ENCODE peak calls at places on chromosomes 7 and 10, in four cellular contexts. One of them, this sample, is unnamed. For H3K9me3, the result is how much of the 10 kb centered on the place peaks cover.

GRCh38 chr7:135801877-135802276 is 53.3 kb upstream of the FAM180A start:
- DNase-seq in testis: no peak
- DNase-seq in right lobe of liver: no peak
- DNase-seq in heart left ventricle: no peak
- DNase-seq in this sample: no peak

GRCh38 chr10:110993024-110993693 is 73.8 kb downstream of the SHOC2 start:
- DNase-seq in testis: no peak
- DNase-seq in right lobe of liver: no peak
- DNase-seq in heart left ventricle: no peak
- DNase-seq in this sample: no peak

GRCh38 chr10:78890506-78890905 is 178.3 kb upstream of the ZMIZ1 start:
- DNase-seq in right lobe of liver: no peak
- DNase-seq in heart left ventricle: no peak
- DNase-seq in testis: no peak
- DNase-seq in this sample: no peak

GRCh38 chr7:151900591-151901312 is 23.8 kb upstream of the PRKAG2 start:
- DNase-seq in right lobe of liver: no peak
- DNase-seq in heart left ventricle: no peak
- DNase-seq in testis: no peak
- DNase-seq in this sample: no peak

GRCh38 chr7:1124164-1124563 is 35.8 kb downstream of the ZFAND2A start:
- DNase-seq in heart left ventricle: no peak
- DNase-seq in right lobe of liver: no peak
- DNase-seq in testis: no peak
- DNase-seq in this sample: no peak

GRCh38 chr7:116653204-116653603 is 18.8 kb upstream of the MET start:
- DNase-seq in right lobe of liver: no peak
- DNase-seq in heart left ventricle: no peak
- DNase-seq in testis: no peak
- DNase-seq in this sample: no peak

GRCh38 chr10:682931-683447 is 6.5 kb downstream of the DIP2C start:
- DNase-seq in heart left ventricle: no peak
- DNase-seq in right lobe of liver: no peak
- DNase-seq in testis: no peak
- DNase-seq in this sample: no peak

GRCh38 chr10:124172241-124172661 is 78.9 kb upstream of the CHST15 start:
- DNase-seq in right lobe of liver: no peak
- DNase-seq in heart left ventricle: no peak
- DNase-seq in testis: no peak
- DNase-seq in this sample: no peak

GRCh38 chr10:12720217-12720981 is 281.1 kb downstream of the CCDC3 start:
- DNase-seq in right lobe of liver: peak
- DNase-seq in testis: peak
- DNase-seq in heart left ventricle: peak
- DNase-seq in this sample: peak

GRCh38 chr7:70949862-70950261 is 182.1 kb upstream of the GALNT17 start:
- DNase-seq in right lobe of liver: no peak
- DNase-seq in testis: no peak
- DNase-seq in heart left ventricle: no peak
- DNase-seq in this sample: no peak

GRCh38 chr7:125927556-125927955 is 997.9 kb upstream of the POT1 start:
- DNase-seq in testis: no peak
- DNase-seq in heart left ventricle: no peak
- DNase-seq in right lobe of liver: no peak
- DNase-seq in this sample: no peak

GRCh38 chr10:30865141-30865926 is 166.3 kb downstream of the ZNF438 start:
- DNase-seq in heart left ventricle: no peak
- DNase-seq in testis: no peak
- DNase-seq in right lobe of liver: no peak
- DNase-seq in this sample: no peak

GRCh38 chr7:41047789-41048191 is 655.1 kb downstream of the INHBA start:
- DNase-seq in testis: no peak
- DNase-seq in heart left ventricle: peak
- DNase-seq in right lobe of liver: peak
- DNase-seq in this sample: no peak

GRCh38 chr7:121397832-121398231 is 1.7 kb upstream of the FAM3C start:
- DNase-seq in testis: no peak
- DNase-seq in heart left ventricle: no peak
- DNase-seq in right lobe of liver: no peak
- DNase-seq in this sample: no peak

GRCh38 chr7:121397346-121397745 is 1.2 kb upstream of the FAM3C start:
- DNase-seq in heart left ventricle: no peak
- DNase-seq in testis: no peak
- DNase-seq in right lobe of liver: no peak
- DNase-seq in this sample: no peak

GRCh38 chr7:121395494-121395960 is 581 bp downstream of the FAM3C start:
- DNase-seq in right lobe of liver: peak
- DNase-seq in heart left ventricle: no peak
- DNase-seq in testis: peak
- DNase-seq in this sample: no peak

GRCh38 chr7:121394709-121395140 is 1.4 kb downstream of the FAM3C start:
- DNase-seq in testis: no peak
- DNase-seq in right lobe of liver: peak
- DNase-seq in heart left ventricle: no peak
- DNase-seq in this sample: no peak

GRCh38 chr7:121395961-121396757 is at the start of gene FAM3C:
- DNase-seq in right lobe of liver: peak
- DNase-seq in testis: peak
- DNase-seq in heart left ventricle: peak
- DNase-seq in this sample: peak
- TF ChIP-seq POLR2A in right lobe of liver: peak
- TF ChIP-seq POLR2A in testis: peak
- TF ChIP-seq POLR2A in heart left ventricle: no peak
- TF ChIP-seq POLR2A in this sample: peak

GRCh38 chr7:17994079-17994478 is 33.6 kb downstream of the PRPS1L1 start:
- DNase-seq in heart left ventricle: no peak
- DNase-seq in right lobe of liver: no peak
- DNase-seq in testis: no peak
- DNase-seq in this sample: no peak
- H3K9me3 ChIP-seq in heart left ventricle: under half
- H3K9me3 ChIP-seq in right lobe of liver: under half
- H3K9me3 ChIP-seq in testis: under half
- H3K9me3 ChIP-seq in this sample: under half

GRCh38 chr10:4080225-4080624 is 295.2 kb upstream of the KLF6 start:
- DNase-seq in right lobe of liver: no peak
- DNase-seq in heart left ventricle: no peak
- DNase-seq in testis: no peak
- DNase-seq in this sample: no peak
- TF ChIP-seq POLR2A in right lobe of liver: no peak
- TF ChIP-seq POLR2A in heart left ventricle: no peak
- TF ChIP-seq POLR2A in testis: no peak
- TF ChIP-seq POLR2A in this sample: no peak

GRCh38 chr7:158573310-158573709 is 14.3 kb downstream of the PTPRN2 start:
- DNase-seq in right lobe of liver: no peak
- DNase-seq in heart left ventricle: no peak
- DNase-seq in testis: no peak
- DNase-seq in this sample: no peak
- H3K9me3 ChIP-seq in right lobe of liver: under half
- H3K9me3 ChIP-seq in heart left ventricle: under half
- H3K9me3 ChIP-seq in testis: under half
- H3K9me3 ChIP-seq in this sample: under half

GRCh38 chr10:69318997-69319727 is 40.9 kb downstream of the HK1 start:
- DNase-seq in right lobe of liver: peak
- DNase-seq in heart left ventricle: peak
- DNase-seq in testis: peak
- DNase-seq in this sample: peak
- TF ChIP-seq POLR2A in right lobe of liver: peak
- TF ChIP-seq POLR2A in heart left ventricle: no peak
- TF ChIP-seq POLR2A in testis: no peak
- TF ChIP-seq POLR2A in this sample: peak

DNA sequence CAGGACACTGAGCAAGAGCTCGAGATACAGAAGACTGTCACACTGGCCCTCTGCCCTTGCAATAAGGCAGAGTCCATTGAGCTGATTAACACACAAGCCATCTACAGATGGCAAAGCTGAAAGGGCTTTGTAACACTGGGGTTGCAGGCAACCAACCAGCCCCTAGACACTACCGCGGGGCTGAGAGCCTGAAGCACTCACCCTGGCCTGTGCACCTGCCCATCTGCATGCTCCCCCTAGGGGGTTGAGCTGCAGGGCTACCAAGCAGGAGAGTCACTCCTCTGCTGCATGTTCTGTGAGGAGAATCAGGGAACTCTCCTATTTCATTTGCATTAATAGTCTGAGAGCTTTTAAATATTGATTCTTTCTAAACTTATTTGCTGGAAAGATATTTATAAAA is 128.1 kb upstream of the VIPR2 start:
- DNase-seq in testis: no peak
- DNase-seq in heart left ventricle: no peak
- DNase-seq in right lobe of liver: no peak
- DNase-seq in this sample: no peak
- H3K9me3 ChIP-seq in testis: under half
- H3K9me3 ChIP-seq in heart left ventricle: under half
- H3K9me3 ChIP-seq in right lobe of liver: under half
- H3K9me3 ChIP-seq in this sample: under half

GRCh38 chr7:120950539-120951308 is at the start of gene ING3:
- DNase-seq in heart left ventricle: peak
- DNase-seq in right lobe of liver: peak
- DNase-seq in testis: peak
- DNase-seq in this sample: peak
- TF ChIP-seq POLR2A in heart left ventricle: no peak
- TF ChIP-seq POLR2A in right lobe of liver: peak
- TF ChIP-seq POLR2A in testis: no peak
- TF ChIP-seq POLR2A in this sample: peak

DNA sequence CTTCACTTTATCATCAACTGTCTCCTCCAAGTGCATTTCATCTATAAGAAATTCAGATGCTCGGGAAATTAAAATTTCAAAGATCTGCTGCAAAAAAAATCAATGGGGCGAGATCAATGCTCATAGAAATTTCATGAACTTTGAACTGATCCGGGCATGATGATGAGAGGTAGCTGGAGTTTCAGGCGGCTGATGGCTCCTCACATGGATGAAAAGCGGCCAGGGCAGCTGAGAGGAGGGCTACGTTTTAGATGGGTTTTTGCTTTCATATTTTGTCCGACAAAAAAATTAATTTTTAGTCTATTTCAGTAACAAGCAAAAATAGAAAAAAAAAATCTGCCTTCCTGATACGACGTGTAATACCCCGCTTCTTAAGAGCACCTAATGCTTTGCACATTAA is 109.9 kb downstream of the EBF3 start:
- DNase-seq in testis: no peak
- DNase-seq in right lobe of liver: no peak
- DNase-seq in heart left ventricle: no peak
- DNase-seq in this sample: no peak
- H3K9me3 ChIP-seq in testis: under half
- H3K9me3 ChIP-seq in right lobe of liver: under half
- H3K9me3 ChIP-seq in heart left ventricle: under half
- H3K9me3 ChIP-seq in this sample: under half

DNA sequence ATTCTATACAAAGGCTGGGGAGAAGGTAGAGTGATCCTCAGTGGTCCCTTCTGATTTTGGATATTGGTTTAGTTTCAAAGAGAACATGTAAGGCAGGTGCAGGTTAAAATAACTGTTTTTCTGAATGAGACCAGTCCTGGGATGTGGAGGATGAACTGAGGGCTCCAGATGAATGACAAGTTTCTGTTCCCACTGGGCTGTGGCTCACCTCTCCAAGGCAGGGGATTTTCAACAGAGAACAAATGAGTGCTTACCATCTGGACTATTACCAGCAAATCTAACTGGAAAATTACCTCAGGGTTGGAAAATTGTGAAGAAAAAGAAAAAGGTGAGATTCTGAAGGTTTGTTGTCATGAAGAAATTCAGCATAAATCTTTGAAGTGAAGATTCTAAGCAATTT is 8.0 kb downstream of the LAMB4 start:
- DNase-seq in testis: no peak
- DNase-seq in right lobe of liver: no peak
- DNase-seq in heart left ventricle: no peak
- DNase-seq in this sample: no peak
- TF ChIP-seq POLR2A in testis: no peak
- TF ChIP-seq POLR2A in right lobe of liver: no peak
- TF ChIP-seq POLR2A in heart left ventricle: no peak
- TF ChIP-seq POLR2A in this sample: no peak

GRCh38 chr10:131748191-131748590 is 152.6 kb upstream of the PPP2R2D start:
- DNase-seq in testis: no peak
- DNase-seq in right lobe of liver: no peak
- DNase-seq in heart left ventricle: no peak
- DNase-seq in this sample: no peak

GRCh38 chr10:131746785-131747184 is 154.0 kb upstream of the PPP2R2D start:
- DNase-seq in heart left ventricle: no peak
- DNase-seq in testis: no peak
- DNase-seq in right lobe of liver: no peak
- DNase-seq in this sample: no peak

GRCh38 chr10:131748831-131749766 is 151.7 kb upstream of the PPP2R2D start:
- DNase-seq in heart left ventricle: no peak
- DNase-seq in right lobe of liver: peak
- DNase-seq in testis: no peak
- DNase-seq in this sample: no peak

GRCh38 chr10:131747251-131747650 is 153.6 kb upstream of the PPP2R2D start:
- DNase-seq in heart left ventricle: no peak
- DNase-seq in right lobe of liver: no peak
- DNase-seq in testis: no peak
- DNase-seq in this sample: no peak

DNA sequence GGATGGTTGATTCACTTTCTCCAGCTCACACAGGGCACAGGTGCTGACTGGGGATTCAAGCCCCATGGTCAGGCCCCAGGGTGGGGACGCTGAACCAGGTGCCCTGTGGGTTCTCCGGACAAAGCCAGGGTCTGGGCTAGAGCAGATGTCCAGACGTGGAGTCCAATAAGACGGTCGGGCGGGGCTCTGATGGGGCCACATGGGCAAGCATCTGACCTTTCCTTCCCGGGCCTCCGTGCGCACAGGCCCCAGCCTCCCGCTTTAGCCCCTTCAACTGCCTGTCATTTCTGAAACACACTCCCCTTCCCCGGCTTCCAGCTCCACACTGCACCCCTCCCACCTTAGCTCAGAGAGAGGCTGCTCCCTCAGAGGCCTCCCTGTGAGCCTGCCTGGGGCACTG is 153.0 kb upstream of the PPP2R2D start:
- DNase-seq in testis: no peak
- DNase-seq in heart left ventricle: no peak
- DNase-seq in right lobe of liver: no peak
- DNase-seq in this sample: no peak
- H3K9me3 ChIP-seq in testis: under half
- H3K9me3 ChIP-seq in heart left ventricle: under half
- H3K9me3 ChIP-seq in right lobe of liver: under half
- H3K9me3 ChIP-seq in this sample: under half

This sample was measured in uterus.